ENCODE peak calls at places on chromosome 20, in seven cellular contexts. V, G, K, Y, I, M and E are unnamed samples.
A peak's percentile ranks its signal among the peaks of the same experiment; 100 is the strongest.

GRCh38 chr20:35515949-35516645 is 13.4 kb downstream of the C20orf173 start:
- DNase-seq in V (peak; percentile 91), G (no peak), K (no peak), Y (no peak), I (peak; percentile 67), M (no peak), E (peak; percentile 91)

GRCh38 chr20:24034820-24035219 is 46.2 kb upstream of the GGTLC1 start:
- DNase-seq in V (peak; percentile 3), G (no peak), K (no peak), Y (no peak), I (no peak), M (peak; percentile 34), E (peak; percentile 88)

GRCh38 chr20:15476781-15477180 is 1096.5 kb downstream of the KIF16B start:
- DNase-seq in V (no peak), G (no peak), K (no peak), Y (no peak), I (no peak), M (no peak), E (no peak)

GRCh38 chr20:9978395-9979004 is 56.3 kb upstream of the ANKEF1 start:
- DNase-seq in V (peak; percentile 75), G (peak; percentile 49), K (no peak), Y (no peak), I (peak; percentile 91), M (peak; percentile 56), E (peak; percentile 97)

GRCh38 chr20:48015136-48015925 is 230.1 kb upstream of the SULF2 start:
- DNase-seq in V (no peak), G (no peak), K (no peak), Y (no peak), I (peak; percentile 42), M (no peak), E (no peak)

GRCh38 chr20:5945963-5946362 is 4.4 kb downstream of the TRMT6 start:
- DNase-seq in V (peak; percentile 13), G (no peak), K (no peak), Y (no peak), I (no peak), M (no peak), E (peak; percentile 35)

GRCh38 chr20:38650010-38650409 is 48.4 kb downstream of the ARHGAP40 start:
- DNase-seq in V (no peak), G (no peak), K (no peak), Y (no peak), I (no peak), M (no peak), E (no peak)

GRCh38 chr20:62606551-62607201 is 35.6 kb upstream of the SLCO4A1 start:
- DNase-seq in V (no peak), G (no peak), K (no peak), Y (no peak), I (no peak), M (peak; percentile 97), E (peak; percentile 96)

GRCh38 chr20:49866051-49866450 is 49.3 kb downstream of the SPATA2 start:
- DNase-seq in V (no peak), G (no peak), K (no peak), Y (no peak), I (no peak), M (no peak), E (no peak)

GRCh38 chr20:37797669-37798175 is 103.9 kb downstream of the CTNNBL1 start:
- DNase-seq in V (no peak), G (no peak), K (no peak), Y (no peak), I (no peak), M (no peak), E (no peak)

GRCh38 chr20:59178983-59179595 is 15.5 kb downstream of the ZNF831 start:
- DNase-seq in V (no peak), G (no peak), K (no peak), Y (no peak), I (no peak), M (no peak), E (no peak)

GRCh38 chr20:60372282-60372681 is 414.1 kb downstream of the CDH26 start:
- DNase-seq in V (no peak), G (no peak), K (no peak), Y (no peak), I (no peak), M (no peak), E (no peak)

GRCh38 chr20:17967595-17968365 is 814 bp downstream of the SNX5 start:
- DNase-seq in V (peak; percentile 44), G (no peak), K (no peak), Y (peak; percentile 42), I (peak; percentile 23), M (peak; percentile 24), E (peak; percentile 53)

GRCh38 chr20:21241400-21241799 is 61.7 kb upstream of the XRN2 start:
- DNase-seq in V (no peak), G (no peak), K (no peak), Y (no peak), I (no peak), M (no peak), E (no peak)

GRCh38 chr20:38308047-38308438 is 4.1 kb downstream of the BPI start:
- DNase-seq in V (no peak), G (no peak), K (no peak), Y (no peak), I (no peak), M (no peak), E (no peak)

GRCh38 chr20:24784607-24785006 is 164.5 kb upstream of the CST7 start:
- DNase-seq in V (no peak), G (no peak), K (no peak), Y (no peak), I (no peak), M (no peak), E (no peak)

GRCh38 chr20:8661229-8662023 is 407.5 kb upstream of the PLCB4 start:
- DNase-seq in V (no peak), G (no peak), K (no peak), Y (no peak), I (no peak), M (no peak), E (no peak)

GRCh38 chr20:5688431-5688972 is 61.7 kb upstream of the SHLD1 start:
- DNase-seq in V (no peak), G (no peak), K (no peak), Y (no peak), I (no peak), M (no peak), E (no peak)

GRCh38 chr20:58511364-58511763 is 3.8 kb downstream of the APCDD1L start:
- DNase-seq in V (no peak), G (no peak), K (no peak), Y (no peak), I (peak; percentile 46), M (no peak), E (no peak)

GRCh38 chr20:11271319-11271718 is 597.5 kb upstream of the JAG1 start:
- DNase-seq in V (peak; percentile 17), G (no peak), K (no peak), Y (no peak), I (no peak), M (no peak), E (no peak)

GRCh38 chr20:63015665-63016361 is 9.0 kb upstream of the BHLHE23 start:
- DNase-seq in V (no peak), G (no peak), K (no peak), Y (no peak), I (no peak), M (no peak), E (no peak)

GRCh38 chr20:4383966-4384365 is 337.7 kb upstream of the PRND start:
- DNase-seq in V (no peak), G (no peak), K (no peak), Y (no peak), I (no peak), M (no peak), E (no peak)

GRCh38 chr20:57464642-57465211 is 60.2 kb downstream of the CTCFL start:
- DNase-seq in V (peak; percentile 75), G (no peak), K (no peak), Y (no peak), I (peak; percentile 68), M (no peak), E (peak; percentile 62)

GRCh38 chr20:62205618-62206387 is 14.3 kb downstream of the HRH3 start:
- DNase-seq in V (no peak), G (no peak), K (no peak), Y (no peak), I (no peak), M (no peak), E (no peak)

GRCh38 chr20:24559114-24559513 is 89.7 kb downstream of the SYNDIG1 start:
- DNase-seq in V (no peak), G (no peak), K (no peak), Y (no peak), I (no peak), M (no peak), E (no peak)